ENCODE peak calls at places on chromosomes 12 and 14, in seven cellular contexts. Z is tibial artery, V is nephron progenitor cell, M is PC-3, X is GM23338, C is H1, Y is ovary. H is an unnamed sample.

GRCh38 chr14:31933716-31934115 is 143.4 kb upstream of the ARHGAP5 start:
- DNase-seq in Y (no peak), M (peak), X (peak), C (no peak), Z (no peak), V (no peak), H (no peak)

GRCh38 chr14:73795466-73795865 is 56.2 kb upstream of the PTGR2 start:
- DNase-seq in Z (no peak), C (no peak), V (no peak), Y (no peak), M (no peak), X (no peak), H (no peak)

GRCh38 chr14:50381008-50381407 is 15.7 kb downstream of the CDKL1 start:
- DNase-seq in C (no peak), Z (no peak), M (no peak), X (no peak), Y (no peak), V (no peak), H (no peak)

GRCh38 chr14:71143391-71144290 is 236.4 kb downstream of the PCNX1 start:
- DNase-seq in M (peak), Z (no peak), X (no peak), C (no peak), Y (no peak), V (no peak), H (no peak)

GRCh38 chr14:32370720-32371119 is 41.6 kb downstream of the AKAP6 start:
- DNase-seq in Y (no peak), Z (no peak), X (no peak), C (no peak), M (peak), V (no peak), H (no peak)

GRCh38 chr14:64193821-64194220 is 100.3 kb downstream of the ESR2 start:
- DNase-seq in Y (no peak), X (peak), M (no peak), Z (no peak), C (no peak), V (no peak), H (no peak)

GRCh38 chr14:48350971-48351370 is 675.6 kb upstream of the MDGA2 start:
- DNase-seq in V (no peak), Z (no peak), C (no peak), Y (no peak), M (peak), X (no peak), H (no peak)

GRCh38 chr12:79127268-79127895 is 262.8 kb downstream of the SYT1 start:
- DNase-seq in Y (no peak), C (no peak), M (peak), V (no peak), X (no peak), Z (no peak), H (no peak)

GRCh38 chr14:35534130-35534883 is at the start of gene INSM2:
- DNase-seq in M (no peak), Z (no peak), V (peak), C (no peak), Y (no peak), X (peak), H (peak)

GRCh38 chr12:124030510-124030909 is 57.5 kb downstream of the ZNF664 start:
- DNase-seq in M (peak), Y (no peak), C (no peak), Z (no peak), X (peak), V (no peak), H (no peak)

GRCh38 chr14:100223332-100224171 is 15.4 kb upstream of the YY1 start:
- DNase-seq in C (no peak), V (no peak), Y (no peak), X (peak), M (no peak), Z (no peak), H (no peak)

GRCh38 chr12:62618948-62619347 is 152.3 kb downstream of the MON2 start:
- DNase-seq in X (no peak), C (no peak), V (no peak), Y (no peak), M (no peak), Z (no peak), H (no peak)

GRCh38 chr14:54593860-54594259 is 26.9 kb downstream of the SAMD4A start:
- DNase-seq in Z (no peak), V (no peak), C (no peak), M (peak), Y (no peak), X (no peak), H (no peak)

GRCh38 chr12:80195143-80195726 is 95.9 kb downstream of the OTOGL start:
- DNase-seq in V (peak), Y (no peak), C (no peak), X (peak), M (peak), Z (no peak), H (no peak)

GRCh38 chr12:91852646-91853045 is 293.0 kb downstream of the BTG1 start:
- DNase-seq in V (no peak), Y (no peak), X (no peak), Z (no peak), M (peak), C (no peak), H (no peak)

GRCh38 chr12:119180380-119181040 is 1.8 kb downstream of the HSPB8 start:
- DNase-seq in M (no peak), Y (peak), X (no peak), V (no peak), Z (peak), C (no peak), H (no peak)

GRCh38 chr14:90275820-90276219 is 19.5 kb downstream of the PSMC1 start:
- DNase-seq in V (no peak), C (no peak), Y (no peak), M (no peak), X (no peak), Z (no peak), H (no peak)

GRCh38 chr14:94392510-94392935 is 4.1 kb upstream of the SERPINA1 start:
- DNase-seq in C (no peak), M (peak), Y (no peak), X (no peak), V (no peak), Z (no peak), H (no peak)

GRCh38 chr12:58425481-58426392 is 484.4 kb downstream of the ATP23 start:
- DNase-seq in Z (peak), M (peak), Y (peak), V (no peak), C (no peak), X (peak), H (no peak)

GRCh38 chr14:67674480-67675218 is at the start of gene VTI1B:
- DNase-seq in M (peak), Z (peak), C (peak), Y (peak), V (peak), X (peak), H (peak)

GRCh38 chr12:66297923-66298322 is 4.4 kb upstream of the HELB start:
- DNase-seq in M (no peak), X (no peak), V (no peak), C (no peak), Z (no peak), Y (no peak), H (no peak)

GRCh38 chr12:93459992-93460391 is 7.3 kb upstream of the MRPL42 start:
- DNase-seq in M (no peak), V (no peak), Y (no peak), Z (no peak), X (no peak), C (no peak), H (no peak)

GRCh38 chr14:39474416-39474911 is 42.2 kb upstream of the FBXO33 start:
- DNase-seq in V (no peak), Z (no peak), C (no peak), M (no peak), X (no peak), Y (no peak), H (no peak)

GRCh38 chr12:121797937-121798801 is 4.7 kb upstream of the RHOF start:
- DNase-seq in X (peak), Y (peak), M (peak), Z (peak), V (no peak), C (no peak), H (peak)

GRCh38 chr12:125143491-125143890 is 78.3 kb downstream of the AACS start:
- DNase-seq in Y (no peak), X (no peak), M (no peak), V (no peak), Z (no peak), C (no peak), H (no peak)

GRCh38 chr12:14290951-14291350 is 74.5 kb upstream of the ATF7IP start:
- DNase-seq in Z (no peak), Y (no peak), X (no peak), M (no peak), C (no peak), V (no peak), H (no peak)

GRCh38 chr14:102279282-102279681 is 25.7 kb downstream of the MOK start:
- DNase-seq in X (no peak), Y (no peak), M (no peak), C (no peak), Z (no peak), V (no peak), H (no peak)
- TF ChIP-seq CTCF in X (no peak), Y (no peak), M (no peak), C (no peak), Z (no peak), V (no peak), H (no peak)

GRCh38 chr12:109714141-109714912 is 702 bp downstream of the FAM222A start:
- DNase-seq in M (peak), X (peak), Z (no peak), V (peak), Y (peak), C (peak), H (peak)
- TF ChIP-seq CTCF in M (peak), X (peak), Z (no peak), V (no peak), Y (peak), C (peak), H (no peak)

DNA sequence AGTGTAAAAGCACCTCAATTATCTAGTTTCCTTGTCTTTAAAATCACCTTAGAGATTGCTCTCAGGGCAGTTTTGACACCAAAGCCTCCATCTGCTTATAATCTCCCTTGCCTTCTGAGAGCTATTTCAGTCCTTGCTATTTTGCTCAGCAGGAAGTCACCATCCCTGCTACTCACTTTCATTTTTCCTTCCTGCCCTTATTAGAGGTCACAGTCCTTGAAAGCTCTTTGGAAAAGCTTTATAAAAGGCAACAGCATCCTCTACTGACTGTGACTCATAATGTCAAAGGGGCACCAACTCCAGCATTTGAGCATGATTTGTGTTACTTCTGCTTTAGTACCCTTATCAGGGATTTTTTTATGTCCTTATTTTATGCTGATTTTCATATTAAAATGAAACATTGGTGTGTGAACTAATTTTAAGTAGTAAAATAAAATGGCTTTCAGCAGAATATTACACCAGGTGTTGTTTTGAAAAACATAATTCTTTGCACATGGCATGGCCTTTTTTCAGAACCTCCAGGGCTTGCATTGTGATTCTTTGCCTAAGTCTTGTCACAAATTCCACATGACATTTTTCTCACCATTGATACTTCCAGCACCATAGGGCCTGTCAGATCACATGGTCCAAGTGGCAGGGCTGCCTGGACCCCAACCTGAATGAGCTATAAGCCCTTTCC is 213.0 kb downstream of the ADAMTS20 start:
- DNase-seq in Y (no peak), X (peak), C (no peak), V (peak), M (peak), Z (no peak), H (no peak)
- TF ChIP-seq CTCF in Y (peak), X (peak), C (peak), V (peak), M (peak), Z (peak), H (no peak)

GRCh38 chr14:52446355-52446754 is 106.0 kb downstream of the TXNDC16 start:
- DNase-seq in M (no peak), Y (no peak), C (no peak), X (no peak), Z (no peak), V (no peak), H (no peak)
- TF ChIP-seq CTCF in M (no peak), Y (no peak), C (no peak), X (no peak), Z (no peak), V (no peak), H (no peak)

GRCh38 chr12:53176750-53177149 is 3.8 kb upstream of the ZNF740 start:
- DNase-seq in V (no peak), C (no peak), M (no peak), Y (no peak), X (no peak), Z (peak), H (no peak)

GRCh38 chr12:53171725-53172329 is 8.7 kb upstream of the ZNF740 start:
- DNase-seq in X (no peak), Y (no peak), Z (no peak), V (no peak), M (peak), C (no peak), H (no peak)

GRCh38 chr12:53173085-53173715 is 7.3 kb upstream of the ZNF740 start:
- DNase-seq in M (peak), Y (no peak), Z (peak), V (no peak), X (no peak), C (no peak), H (no peak)

GRCh38 chr12:53172352-53172751 is 8.2 kb upstream of the ZNF740 start:
- DNase-seq in C (no peak), Y (no peak), V (no peak), X (no peak), Z (no peak), M (peak), H (no peak)

DNA sequence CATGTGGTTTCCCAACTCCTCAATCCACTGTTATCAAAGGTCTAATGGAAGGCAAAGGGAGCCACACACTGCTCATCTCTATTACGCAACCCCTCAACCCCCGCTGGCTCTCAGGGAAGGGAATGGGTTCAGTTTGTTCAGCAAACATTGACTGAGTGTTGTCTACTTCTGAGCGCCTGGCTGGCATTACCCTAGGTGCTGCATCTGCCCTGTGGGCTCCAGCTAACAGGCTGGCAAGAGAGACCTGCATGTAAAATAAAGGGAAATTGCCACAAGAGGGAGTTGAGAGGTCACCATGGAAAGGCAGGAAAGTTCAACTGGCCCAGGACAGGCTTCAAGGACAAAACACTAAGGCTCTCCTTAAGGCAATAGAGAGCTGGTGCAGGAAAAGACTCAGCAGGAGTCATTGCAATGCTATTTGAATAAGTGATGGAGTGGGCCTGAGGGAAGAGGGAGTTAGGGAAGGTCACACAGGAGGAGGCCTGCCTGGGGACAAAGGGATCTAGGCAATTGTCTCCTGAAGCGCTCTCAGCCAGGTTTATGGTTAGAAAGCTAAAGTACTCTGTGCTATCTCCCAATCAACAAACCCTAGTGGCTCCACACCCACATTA is 5.5 kb upstream of the ZNF740 start:
- DNase-seq in Z (peak), C (no peak), V (no peak), X (peak), M (peak), Y (no peak), H (no peak)
- TF ChIP-seq CTCF in Z (no peak), C (peak), V (peak), X (peak), M (peak), Y (no peak), H (peak)